ENCODE peak calls at places on chromosomes 4 and X, in five cellular contexts. One of them, this sample, is unnamed. For H3K36me3, the result is how much of the 10 kb centered on the place peaks cover.

GRCh38 chrX:41014776-41015175 is 70.5 kb upstream of the USP9X start:
- DNase-seq in ovary: no peak
- DNase-seq in GM23248: peak
- DNase-seq in tibial artery: no peak
- DNase-seq in MM.1S: no peak
- DNase-seq in this sample: no peak

GRCh38 chrX:74349387-74349786 is 45.4 kb downstream of the ZCCHC13 start:
- DNase-seq in ovary: no peak
- DNase-seq in GM23248: peak
- DNase-seq in tibial artery: no peak
- DNase-seq in MM.1S: no peak
- DNase-seq in this sample: no peak

GRCh38 chr4:16967722-16968121 is 69.3 kb upstream of the LDB2 start:
- DNase-seq in ovary: peak
- DNase-seq in GM23248: peak
- DNase-seq in tibial artery: peak
- DNase-seq in MM.1S: no peak
- DNase-seq in this sample: no peak

GRCh38 chr4:119823891-119824290 is 195.3 kb upstream of the PDE5A start:
- DNase-seq in ovary: no peak
- DNase-seq in GM23248: no peak
- DNase-seq in tibial artery: no peak
- DNase-seq in MM.1S: no peak
- DNase-seq in this sample: no peak

GRCh38 chrX:1391370-1391706 is 575 bp downstream of the SLC25A6 start:
- DNase-seq in ovary: no peak
- DNase-seq in GM23248: no peak
- DNase-seq in tibial artery: no peak
- DNase-seq in MM.1S: no peak
- DNase-seq in this sample: no peak

GRCh38 chr4:184812181-184812542 is 13.6 kb downstream of the ACSL1 start:
- DNase-seq in ovary: no peak
- DNase-seq in GM23248: no peak
- DNase-seq in tibial artery: no peak
- DNase-seq in MM.1S: no peak
- DNase-seq in this sample: no peak

GRCh38 chr4:169179609-169180526 is 90.9 kb downstream of the SH3RF1 start:
- DNase-seq in ovary: no peak
- DNase-seq in GM23248: peak
- DNase-seq in tibial artery: no peak
- DNase-seq in MM.1S: no peak
- DNase-seq in this sample: no peak

GRCh38 chrX:72262077-72262476 is 15.0 kb downstream of the RPS4X start:
- DNase-seq in ovary: no peak
- DNase-seq in GM23248: no peak
- DNase-seq in tibial artery: no peak
- DNase-seq in MM.1S: no peak
- DNase-seq in this sample: no peak

GRCh38 chr4:151356510-151356909 is 31.1 kb upstream of the SH3D19 start:
- DNase-seq in ovary: no peak
- DNase-seq in GM23248: peak
- DNase-seq in tibial artery: no peak
- DNase-seq in MM.1S: no peak
- DNase-seq in this sample: peak

GRCh38 chr4:4368821-4369580 is 17.9 kb upstream of the NSG1 start:
- DNase-seq in ovary: no peak
- DNase-seq in GM23248: peak
- DNase-seq in tibial artery: no peak
- DNase-seq in MM.1S: no peak
- DNase-seq in this sample: no peak

GRCh38 chrX:2894885-2895292 is 34.2 kb downstream of the ARSD start:
- DNase-seq in ovary: no peak
- DNase-seq in GM23248: no peak
- DNase-seq in tibial artery: no peak
- DNase-seq in MM.1S: no peak
- DNase-seq in this sample: peak

GRCh38 chr4:151389316-151389715 is 19.7 kb upstream of the FHIP1A start:
- DNase-seq in ovary: no peak
- DNase-seq in GM23248: peak
- DNase-seq in tibial artery: no peak
- DNase-seq in MM.1S: no peak
- DNase-seq in this sample: no peak

GRCh38 chrX:20711366-20711765 is 444.7 kb upstream of the RPS6KA3 start:
- DNase-seq in ovary: no peak
- DNase-seq in GM23248: no peak
- DNase-seq in tibial artery: no peak
- DNase-seq in MM.1S: no peak
- DNase-seq in this sample: no peak

GRCh38 chr4:95095352-95095974 is 337.7 kb downstream of the BMPR1B start:
- DNase-seq in ovary: peak
- DNase-seq in GM23248: peak
- DNase-seq in tibial artery: no peak
- DNase-seq in MM.1S: peak
- DNase-seq in this sample: no peak

GRCh38 chr4:16843831-16844508 is 54.5 kb downstream of the LDB2 start:
- DNase-seq in ovary: no peak
- DNase-seq in GM23248: peak
- DNase-seq in tibial artery: no peak
- DNase-seq in MM.1S: no peak
- DNase-seq in this sample: no peak

GRCh38 chr4:16914208-16914607 is 15.8 kb upstream of the LDB2 start:
- DNase-seq in ovary: peak
- DNase-seq in GM23248: peak
- DNase-seq in tibial artery: no peak
- DNase-seq in MM.1S: peak
- DNase-seq in this sample: no peak

GRCh38 chr4:186244835-186245234 is 17.5 kb downstream of the KLKB1 start:
- DNase-seq in ovary: no peak
- DNase-seq in GM23248: no peak
- DNase-seq in tibial artery: no peak
- DNase-seq in MM.1S: no peak
- DNase-seq in this sample: no peak

GRCh38 chr4:3257125-3257690 is 8.2 kb downstream of the MSANTD1 start:
- DNase-seq in ovary: no peak
- DNase-seq in GM23248: no peak
- DNase-seq in tibial artery: peak
- DNase-seq in MM.1S: no peak
- DNase-seq in this sample: peak

GRCh38 chrX:148311544-148311943 is 188.9 kb upstream of the AFF2 start:
- DNase-seq in ovary: no peak
- DNase-seq in GM23248: no peak
- DNase-seq in tibial artery: no peak
- DNase-seq in MM.1S: peak
- DNase-seq in this sample: no peak

GRCh38 chrX:79156818-79157217 is 12.3 kb downstream of the GPR174 start:
- DNase-seq in ovary: no peak
- DNase-seq in GM23248: no peak
- DNase-seq in tibial artery: no peak
- DNase-seq in MM.1S: no peak
- DNase-seq in this sample: no peak

GRCh38 chrX:47560179-47560830 is 700 bp upstream of the ARAF start:
- DNase-seq in ovary: peak
- DNase-seq in GM23248: no peak
- DNase-seq in tibial artery: no peak
- DNase-seq in MM.1S: no peak
- DNase-seq in this sample: peak

GRCh38 chr4:99518883-99519282 is 8.1 kb downstream of the C4orf17 start:
- DNase-seq in ovary: no peak
- DNase-seq in GM23248: no peak
- DNase-seq in tibial artery: no peak
- DNase-seq in MM.1S: no peak
- DNase-seq in this sample: no peak

GRCh38 chrX:153507484-153508178 is 9.8 kb upstream of the ATP2B3 start:
- DNase-seq in ovary: peak
- DNase-seq in GM23248: peak
- DNase-seq in tibial artery: peak
- DNase-seq in MM.1S: peak
- DNase-seq in this sample: peak

GRCh38 chrX:153984351-153985178 is 12.0 kb downstream of the TMEM187 start:
- DNase-seq in ovary: no peak
- DNase-seq in GM23248: no peak
- DNase-seq in tibial artery: no peak
- DNase-seq in MM.1S: no peak
- DNase-seq in this sample: no peak

GRCh38 chr4:82989567-82990429 is 20.8 kb downstream of the LIN54 start:
- DNase-seq in ovary: no peak
- DNase-seq in GM23248: peak
- DNase-seq in tibial artery: no peak
- DNase-seq in MM.1S: peak
- DNase-seq in this sample: peak

GRCh38 chr4:14403132-14403531 is 599.1 kb upstream of the CPEB2 start:
- DNase-seq in ovary: no peak
- DNase-seq in GM23248: no peak
- DNase-seq in tibial artery: no peak
- DNase-seq in MM.1S: no peak
- DNase-seq in this sample: no peak

GRCh38 chrX:153511784-153512500 is 5.5 kb upstream of the ATP2B3 start:
- DNase-seq in ovary: no peak
- DNase-seq in GM23248: no peak
- DNase-seq in tibial artery: no peak
- DNase-seq in MM.1S: no peak
- DNase-seq in this sample: no peak

GRCh38 chr4:152369903-152370296 is 166.0 kb downstream of the FBXW7 start:
- DNase-seq in ovary: no peak
- DNase-seq in GM23248: peak
- DNase-seq in tibial artery: no peak
- DNase-seq in MM.1S: no peak
- DNase-seq in this sample: no peak

GRCh38 chr4:121946644-121947043 is 5.2 kb downstream of the TRPC3 start:
- DNase-seq in ovary: no peak
- DNase-seq in GM23248: no peak
- DNase-seq in tibial artery: no peak
- DNase-seq in MM.1S: no peak
- DNase-seq in this sample: no peak
- H3K27ac ChIP-seq in ovary: no peak
- H3K27ac ChIP-seq in GM23248: no peak
- H3K27ac ChIP-seq in tibial artery: no peak
- H3K27ac ChIP-seq in MM.1S: no peak
- H3K27ac ChIP-seq in this sample: no peak

GRCh38 chrX:120534413-120535205 is 26.2 kb downstream of the CUL4B start:
- DNase-seq in ovary: no peak
- DNase-seq in GM23248: peak
- DNase-seq in tibial artery: no peak
- DNase-seq in MM.1S: no peak
- DNase-seq in this sample: no peak

DNA sequence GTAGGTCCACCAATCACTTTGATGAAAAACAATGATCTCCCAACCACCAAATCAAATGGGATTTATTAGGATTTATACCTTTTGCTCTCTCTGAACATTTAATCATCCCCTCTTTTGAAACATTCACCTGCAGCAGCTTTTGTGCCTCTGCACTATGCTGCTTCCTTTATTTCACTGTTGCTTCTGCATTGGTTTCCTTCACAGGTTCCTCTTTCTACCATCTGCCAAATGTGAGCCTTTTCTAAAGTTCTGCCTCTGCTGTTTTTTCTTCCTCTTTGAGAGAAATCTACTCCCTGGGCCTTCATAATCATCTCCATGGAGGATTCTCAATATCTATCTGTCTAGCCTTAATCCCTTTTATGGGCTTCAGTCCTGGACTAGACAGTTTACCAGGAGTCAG is 24.7 kb downstream of the CUL4B start:
- DNase-seq in ovary: no peak
- DNase-seq in GM23248: no peak
- DNase-seq in tibial artery: no peak
- DNase-seq in MM.1S: no peak
- DNase-seq in this sample: no peak
- H3K36me3 ChIP-seq in ovary: under half
- H3K36me3 ChIP-seq in GM23248: half or more
- H3K36me3 ChIP-seq in tibial artery: under half
- H3K36me3 ChIP-seq in MM.1S: under half
- H3K36me3 ChIP-seq in this sample: under half

GRCh38 chrX:54639018-54639345 is 109.0 kb downstream of the GNL3L start:
- DNase-seq in ovary: no peak
- DNase-seq in GM23248: peak
- DNase-seq in tibial artery: no peak
- DNase-seq in MM.1S: no peak
- DNase-seq in this sample: no peak

GRCh38 chrX:54640103-54640428 is 110.0 kb downstream of the GNL3L start:
- DNase-seq in ovary: no peak
- DNase-seq in GM23248: no peak
- DNase-seq in tibial artery: no peak
- DNase-seq in MM.1S: no peak
- DNase-seq in this sample: no peak

GRCh38 chrX:54641530-54641929 is 111.5 kb downstream of the GNL3L start:
- DNase-seq in ovary: no peak
- DNase-seq in GM23248: no peak
- DNase-seq in tibial artery: no peak
- DNase-seq in MM.1S: no peak
- DNase-seq in this sample: no peak

GRCh38 chrX:54639346-54640102 is 109.5 kb downstream of the GNL3L start:
- DNase-seq in ovary: peak
- DNase-seq in GM23248: peak
- DNase-seq in tibial artery: peak
- DNase-seq in MM.1S: peak
- DNase-seq in this sample: peak

GRCh38 chrX:54640721-54641120 is 110.7 kb downstream of the GNL3L start:
- DNase-seq in ovary: peak
- DNase-seq in GM23248: peak
- DNase-seq in tibial artery: no peak
- DNase-seq in MM.1S: no peak
- DNase-seq in this sample: no peak
- H3K27ac ChIP-seq in ovary: no peak
- H3K27ac ChIP-seq in GM23248: peak
- H3K27ac ChIP-seq in tibial artery: peak
- H3K27ac ChIP-seq in MM.1S: no peak
- H3K27ac ChIP-seq in this sample: peak

DNA sequence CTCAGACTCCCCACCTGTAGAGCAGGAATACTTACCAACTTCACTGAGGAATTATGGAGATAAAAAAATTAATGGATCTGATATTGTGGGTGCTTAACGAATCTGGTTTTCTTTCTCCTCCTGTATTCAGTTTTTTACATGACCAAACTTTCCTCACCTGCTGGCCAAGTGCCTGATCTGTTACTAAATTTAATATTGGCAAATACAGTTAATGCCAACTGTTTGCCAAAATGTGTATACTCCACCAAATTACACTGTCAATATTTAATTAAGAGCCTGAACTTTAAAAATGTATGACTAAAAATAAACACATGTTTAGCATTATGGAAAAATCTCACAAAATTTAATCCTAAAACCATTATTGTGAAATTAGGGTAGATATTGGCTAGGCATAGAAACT is 3.3 kb downstream of the PGRMC2 start:
- DNase-seq in ovary: no peak
- DNase-seq in GM23248: no peak
- DNase-seq in tibial artery: no peak
- DNase-seq in MM.1S: no peak
- DNase-seq in this sample: no peak
- H3K36me3 ChIP-seq in ovary: under half
- H3K36me3 ChIP-seq in GM23248: under half
- H3K36me3 ChIP-seq in tibial artery: under half
- H3K36me3 ChIP-seq in MM.1S: under half
- H3K36me3 ChIP-seq in this sample: under half